ENCODE peak calls at places on chromosome 22, in nine cellular contexts. K is thyroid gland, Z is HCT116, B is heart left ventricle, J is adrenal gland, M is suprapubic skin, G is IMR-90, X is NB4, L is spleen. T is an unnamed sample.

GRCh38 chr22:29435236-29435635 is 3.1 kb upstream of the RFPL1 start:
- DNase-seq in K (no peak), Z (no peak), B (no peak), J (no peak), M (no peak), G (no peak), X (no peak), L (no peak), T (no peak)

GRCh38 chr22:35099883-35100282 is 33.9 kb downstream of the ISX start:
- DNase-seq in K (no peak), Z (no peak), B (no peak), J (no peak), M (no peak), G (no peak), X (no peak), L (no peak), T (no peak)

GRCh38 chr22:35837328-35837727 is 119.7 kb downstream of the APOL5 start:
- DNase-seq in K (no peak), Z (no peak), B (no peak), J (no peak), M (no peak), G (no peak), X (no peak), L (no peak), T (no peak)

GRCh38 chr22:33737662-33738061 is 182.6 kb downstream of the LARGE1 start:
- DNase-seq in K (no peak), Z (no peak), B (no peak), J (no peak), M (no peak), G (no peak), X (no peak), L (no peak), T (no peak)

GRCh38 chr22:37089451-37089850 is 20.1 kb downstream of the TMPRSS6 start:
- DNase-seq in K (peak), Z (no peak), B (no peak), J (peak), M (no peak), G (peak), X (no peak), L (no peak), T (no peak)

GRCh38 chr22:43535336-43535735 is 123.5 kb downstream of the MPPED1 start:
- DNase-seq in K (no peak), Z (no peak), B (no peak), J (no peak), M (no peak), G (no peak), X (no peak), L (no peak), T (peak)

GRCh38 chr22:25447689-25448434 is 116.6 kb upstream of the GRK3 start:
- DNase-seq in K (peak), Z (peak), B (peak), J (peak), M (peak), G (peak), X (peak), L (peak), T (peak)

GRCh38 chr22:27835446-27835845 is 33.9 kb upstream of the MN1 start:
- DNase-seq in K (no peak), Z (no peak), B (no peak), J (no peak), M (peak), G (peak), X (no peak), L (no peak), T (no peak)

GRCh38 chr22:35923026-35923425 is 105.6 kb downstream of the RBFOX2 start:
- DNase-seq in K (no peak), Z (no peak), B (no peak), J (no peak), M (no peak), G (no peak), X (no peak), L (no peak), T (no peak)

GRCh38 chr22:29457730-29458129 is 19.3 kb downstream of the RFPL1 start:
- DNase-seq in K (no peak), Z (peak), B (no peak), J (no peak), M (no peak), G (peak), X (peak), L (peak), T (no peak)

GRCh38 chr22:24225044-24225601 is 19.8 kb downstream of the GGT5 start:
- DNase-seq in K (no peak), Z (no peak), B (no peak), J (no peak), M (no peak), G (no peak), X (no peak), L (no peak), T (no peak)

GRCh38 chr22:37331811-37332536 is 49.7 kb downstream of the CYTH4 start:
- DNase-seq in K (no peak), Z (no peak), B (no peak), J (no peak), M (no peak), G (peak), X (peak), L (no peak), T (no peak)

GRCh38 chr22:49212466-49212865 is 615.2 kb downstream of the BRD1 start:
- DNase-seq in K (no peak), Z (no peak), B (peak), J (no peak), M (peak), G (no peak), X (no peak), L (peak), T (peak)

GRCh38 chr22:31680764-31681624 is 19.0 kb upstream of the PISD start:
- DNase-seq in K (no peak), Z (no peak), B (no peak), J (peak), M (no peak), G (peak), X (no peak), L (no peak), T (no peak)

GRCh38 chr22:36252754-36253522 is at the start of gene APOL1:
- DNase-seq in K (peak), Z (no peak), B (peak), J (peak), M (no peak), G (peak), X (peak), L (peak), T (no peak)

DNA sequence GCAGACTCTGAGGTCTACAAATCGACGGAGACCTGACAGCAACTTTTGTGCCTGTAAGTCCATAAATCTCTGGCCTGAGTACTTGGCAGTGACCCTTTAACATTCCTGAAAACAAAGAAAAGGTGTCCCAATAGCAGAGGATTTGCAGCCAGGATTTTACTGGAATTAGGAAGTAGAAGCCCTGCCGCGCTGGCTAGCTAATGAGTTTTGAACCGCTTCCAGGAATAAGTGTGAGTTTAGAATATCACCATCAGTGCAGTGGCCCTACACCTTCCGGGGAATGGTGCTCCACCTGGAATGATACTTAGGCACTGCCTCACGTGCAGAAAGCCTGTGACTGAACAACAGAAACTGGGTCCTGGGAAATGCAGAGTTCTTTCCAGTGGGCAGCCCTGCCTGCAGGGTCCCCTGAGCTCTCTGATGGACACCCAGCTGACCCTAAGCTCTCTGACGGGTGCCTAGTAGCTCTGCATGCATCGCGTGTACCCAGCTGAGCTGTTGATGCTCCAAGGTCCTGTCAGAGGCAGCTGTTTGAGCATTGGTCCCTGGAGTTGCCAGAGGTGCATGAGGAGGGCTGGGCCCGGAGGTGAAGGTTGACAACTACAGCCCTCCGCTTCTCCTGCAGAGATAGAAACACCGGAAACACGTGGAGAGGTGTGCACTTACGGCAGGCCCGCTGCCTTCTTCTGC is 380.9 kb downstream of the TBC1D22A start:
- DNase-seq in K (no peak), Z (no peak), B (no peak), J (no peak), M (no peak), G (no peak), X (no peak), L (no peak), T (no peak)
- TF ChIP-seq CTCF in K (no peak), Z (no peak), B (no peak), J (no peak), M (no peak), G (no peak), X (no peak), L (no peak), T (no peak)

GRCh38 chr22:19578180-19579004 is 54.2 kb upstream of the CLDN5 start:
- DNase-seq in K (no peak), Z (no peak), B (no peak), J (no peak), M (no peak), G (no peak), X (peak), L (no peak), T (no peak)

GRCh38 chr22:19579113-19579811 is 55.1 kb upstream of the CLDN5 start:
- DNase-seq in K (peak), Z (no peak), B (no peak), J (no peak), M (no peak), G (no peak), X (peak), L (no peak), T (no peak)

GRCh38 chr22:19580291-19580890 is 56.2 kb upstream of the CLDN5 start:
- DNase-seq in K (no peak), Z (no peak), B (no peak), J (no peak), M (no peak), G (no peak), X (no peak), L (no peak), T (no peak)

GRCh38 chr22:19582033-19582693 is 58.0 kb upstream of the CLDN5 start:
- DNase-seq in K (no peak), Z (no peak), B (no peak), J (no peak), M (no peak), G (no peak), X (no peak), L (no peak), T (no peak)

DNA sequence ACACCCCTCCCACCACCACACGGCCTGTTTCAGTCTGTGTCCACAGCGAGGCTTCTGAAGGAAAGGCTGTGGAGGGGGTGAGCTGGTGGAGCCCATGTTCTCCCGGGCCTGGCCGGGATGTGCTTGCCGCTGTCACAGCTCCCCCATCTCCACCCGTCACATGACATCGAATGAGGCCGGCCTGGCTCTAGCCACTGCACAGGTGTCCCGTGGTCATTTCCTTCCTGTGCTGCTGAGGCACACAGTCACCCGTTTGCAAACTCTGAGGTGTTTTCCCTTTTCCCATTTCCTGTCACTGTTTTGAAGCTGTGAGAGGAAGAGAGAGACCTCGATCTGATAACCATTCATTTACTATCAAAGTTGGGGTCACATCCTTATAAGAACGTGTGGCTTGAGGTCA is 55.7 kb upstream of the CLDN5 start:
- DNase-seq in K (peak), Z (no peak), B (peak), J (peak), M (no peak), G (no peak), X (peak), L (no peak), T (no peak)
- H3K4me3 ChIP-seq in K (no peak), Z (no peak), B (no peak), J (no peak), M (no peak), G (no peak), X (no peak), L (no peak), T (no peak)

GRCh38 chr22:39452740-39453040 is 4.1 kb upstream of the MGAT3 start:
- DNase-seq in K (no peak), Z (no peak), B (no peak), J (no peak), M (no peak), G (no peak), X (no peak), L (no peak), T (no peak)
- TF ChIP-seq POLR2A in K (no peak), Z (no peak), B (no peak), J (no peak), M (no peak), G (no peak), X (no peak), L (no peak), T (no peak)

DNA sequence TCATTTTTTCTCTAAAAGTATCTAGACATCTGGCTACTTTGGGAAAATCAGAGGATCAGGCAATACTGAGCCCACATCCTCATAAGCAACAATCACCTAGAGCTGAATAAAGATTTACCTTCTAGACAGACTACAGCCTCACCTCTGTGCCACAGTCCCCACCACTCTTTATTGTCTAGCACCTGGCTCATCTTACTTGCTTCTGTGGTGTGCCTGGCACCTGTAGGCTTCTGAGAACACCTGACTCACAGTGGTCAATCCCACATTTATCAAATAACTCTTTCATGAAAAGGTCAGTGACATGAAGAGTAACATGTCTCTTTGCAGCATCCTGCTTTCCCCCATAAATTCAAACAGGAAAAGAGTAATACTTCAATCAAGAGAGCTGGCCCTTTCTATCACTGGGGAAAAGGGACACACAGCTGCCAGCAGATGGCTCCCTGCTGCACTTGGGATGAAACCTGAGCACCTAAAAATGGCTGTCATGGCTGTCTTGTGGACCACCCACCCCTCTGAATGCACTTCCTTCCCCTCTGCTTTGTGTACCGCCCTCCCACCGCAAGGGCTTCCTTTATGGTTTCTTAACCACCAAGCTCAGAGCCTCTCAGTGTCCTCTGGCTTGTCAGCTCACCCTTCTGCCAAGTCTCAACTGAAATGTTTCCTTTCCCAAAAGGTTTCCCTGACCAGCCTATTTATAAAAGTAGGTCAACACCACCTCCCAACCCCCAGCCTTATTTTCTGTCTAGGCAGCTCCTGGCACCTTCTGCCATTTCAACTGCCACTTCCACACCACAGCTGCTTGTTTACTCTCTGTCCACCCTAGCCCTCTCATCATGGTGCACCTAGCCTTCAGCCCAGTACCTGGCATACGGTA is 9.3 kb downstream of the TFIP11 start:
- DNase-seq in K (peak), Z (no peak), B (peak), J (peak), M (no peak), G (peak), X (peak), L (peak), T (peak)
- TF ChIP-seq CTCF in K (peak), Z (peak), B (peak), J (peak), M (no peak), G (peak), X (peak), L (peak), T (peak)

T was measured in right lobe of liver.